ENCODE peak calls at places on chromosomes 3 and 15, in four cellular contexts. One of them, this sample, is unnamed.

GRCh38 chr15:39427705-39428104 is 153.2 kb upstream of the THBS1 start:
- DNase-seq in A172: no peak
- DNase-seq in occipital lobe: no peak
- DNase-seq in T-helper 9 cell: no peak
- DNase-seq in this sample: no peak

GRCh38 chr3:45043715-45044299 is 17.7 kb downstream of the CLEC3B start:
- DNase-seq in A172: peak
- DNase-seq in occipital lobe: no peak
- DNase-seq in T-helper 9 cell: no peak
- DNase-seq in this sample: peak

GRCh38 chr15:74318376-74319137 is 48.9 kb downstream of the CYP11A1 start:
- DNase-seq in A172: no peak
- DNase-seq in occipital lobe: no peak
- DNase-seq in T-helper 9 cell: no peak
- DNase-seq in this sample: no peak

GRCh38 chr3:132983143-132983770 is 54.9 kb upstream of the TMEM108 start:
- DNase-seq in A172: no peak
- DNase-seq in occipital lobe: no peak
- DNase-seq in T-helper 9 cell: no peak
- DNase-seq in this sample: no peak

GRCh38 chr15:32641517-32642059 is at the start of gene SCG5:
- DNase-seq in A172: no peak
- DNase-seq in occipital lobe: peak
- DNase-seq in T-helper 9 cell: no peak
- DNase-seq in this sample: no peak

GRCh38 chr15:67063689-67064606 is 1.5 kb upstream of the SMAD3 start:
- DNase-seq in A172: no peak
- DNase-seq in occipital lobe: no peak
- DNase-seq in T-helper 9 cell: no peak
- DNase-seq in this sample: no peak

GRCh38 chr3:99871231-99871898 is 53.7 kb downstream of the CMSS1 start:
- DNase-seq in A172: no peak
- DNase-seq in occipital lobe: no peak
- DNase-seq in T-helper 9 cell: no peak
- DNase-seq in this sample: no peak

GRCh38 chr15:58473720-58474119 is 41.9 kb downstream of the LIPC start:
- DNase-seq in A172: peak
- DNase-seq in occipital lobe: no peak
- DNase-seq in T-helper 9 cell: no peak
- DNase-seq in this sample: no peak

GRCh38 chr15:74605810-74606179 is 9.8 kb upstream of the CLK3 start:
- DNase-seq in A172: no peak
- DNase-seq in occipital lobe: no peak
- DNase-seq in T-helper 9 cell: no peak
- DNase-seq in this sample: no peak

GRCh38 chr15:40256642-40257235 is 17.9 kb downstream of the PAK6 start:
- DNase-seq in A172: peak
- DNase-seq in occipital lobe: no peak
- DNase-seq in T-helper 9 cell: no peak
- DNase-seq in this sample: peak

GRCh38 chr3:14150078-14150477 is 25.2 kb downstream of the TMEM43 start:
- DNase-seq in A172: no peak
- DNase-seq in occipital lobe: no peak
- DNase-seq in T-helper 9 cell: no peak
- DNase-seq in this sample: no peak

GRCh38 chr3:39541917-39542329 is 74.4 kb downstream of the MOBP start:
- DNase-seq in A172: peak
- DNase-seq in occipital lobe: no peak
- DNase-seq in T-helper 9 cell: no peak
- DNase-seq in this sample: peak

GRCh38 chr3:65877160-65877559 is 161.6 kb downstream of the MAGI1 start:
- DNase-seq in A172: no peak
- DNase-seq in occipital lobe: no peak
- DNase-seq in T-helper 9 cell: no peak
- DNase-seq in this sample: no peak

GRCh38 chr15:70142322-70143191 is 44.8 kb upstream of the TLE3 start:
- DNase-seq in A172: peak
- DNase-seq in occipital lobe: no peak
- DNase-seq in T-helper 9 cell: no peak
- DNase-seq in this sample: peak

GRCh38 chr3:72683068-72683467 is 165.2 kb downstream of the SHQ1 start:
- DNase-seq in A172: no peak
- DNase-seq in occipital lobe: no peak
- DNase-seq in T-helper 9 cell: no peak
- DNase-seq in this sample: no peak

GRCh38 chr3:20181276-20181675 is 4.7 kb downstream of the SGO1 start:
- DNase-seq in A172: no peak
- DNase-seq in occipital lobe: no peak
- DNase-seq in T-helper 9 cell: no peak
- DNase-seq in this sample: no peak

GRCh38 chr3:117818592-117818991 is 1109.0 kb downstream of the TUSC7 start:
- DNase-seq in A172: no peak
- DNase-seq in occipital lobe: no peak
- DNase-seq in T-helper 9 cell: no peak
- DNase-seq in this sample: no peak

GRCh38 chr15:96551722-96552121 is 221.2 kb downstream of the NR2F2 start:
- DNase-seq in A172: no peak
- DNase-seq in occipital lobe: no peak
- DNase-seq in T-helper 9 cell: no peak
- DNase-seq in this sample: no peak

GRCh38 chr15:95440712-95441111 is 889.8 kb upstream of the NR2F2 start:
- DNase-seq in A172: no peak
- DNase-seq in occipital lobe: no peak
- DNase-seq in T-helper 9 cell: no peak
- DNase-seq in this sample: peak

GRCh38 chr3:15535757-15536156 is 14.3 kb upstream of the COLQ start:
- DNase-seq in A172: no peak
- DNase-seq in occipital lobe: no peak
- DNase-seq in T-helper 9 cell: no peak
- DNase-seq in this sample: no peak

GRCh38 chr3:112427123-112427522 is 72.1 kb downstream of the BTLA start:
- DNase-seq in A172: no peak
- DNase-seq in occipital lobe: no peak
- DNase-seq in T-helper 9 cell: no peak
- DNase-seq in this sample: no peak

GRCh38 chr3:153293222-153293621 is 131.2 kb downstream of the RAP2B start:
- DNase-seq in A172: no peak
- DNase-seq in occipital lobe: no peak
- DNase-seq in T-helper 9 cell: no peak
- DNase-seq in this sample: no peak

GRCh38 chr3:185677146-185677829 is 91.2 kb downstream of the SENP2 start:
- DNase-seq in A172: peak
- DNase-seq in occipital lobe: no peak
- DNase-seq in T-helper 9 cell: no peak
- DNase-seq in this sample: peak

GRCh38 chr15:42914728-42915497 is 5.7 kb downstream of the TTBK2 start:
- DNase-seq in A172: peak
- DNase-seq in occipital lobe: no peak
- DNase-seq in T-helper 9 cell: no peak
- DNase-seq in this sample: peak

This sample was measured in foreskin melanocyte.